ENCODE peak calls at places on chromosomes 3 and 15, in ten cellular contexts. T is aorta, Q is GM23248, S is keratinocyte, H is OCI-LY7, J is endodermal cell, A is GM12878, O is ovary, E is stomach, L is IMR-90. B is an unnamed sample. For H3K9me3, the result is how much of the 10 kb centered on the place peaks cover.

GRCh38 chr3:125337506-125337905 is 37.6 kb downstream of the ZNF148 start:
- DNase-seq in Q (no peak), A (no peak), S (no peak), T (no peak), J (no peak), H (no peak), L (no peak), E (no peak), O (no peak), B (no peak)

GRCh38 chr3:105938101-105938500 is 69.3 kb upstream of the CBLB start:
- DNase-seq in A (no peak), J (no peak), E (no peak), S (no peak), Q (peak), L (peak), T (no peak), O (no peak), H (no peak), B (no peak)

GRCh38 chr3:59327324-59327939 is 277.6 kb upstream of the CFAP20DC start:
- DNase-seq in Q (peak), T (no peak), L (peak), E (no peak), O (no peak), H (no peak), A (no peak), S (peak), J (peak), B (no peak)

GRCh38 chr3:172749201-172749965 is 1.1 kb upstream of the ECT2 start:
- DNase-seq in O (no peak), Q (peak), T (no peak), A (no peak), L (peak), H (no peak), S (no peak), E (peak), J (no peak), B (no peak)

GRCh38 chr3:75171632-75172230 is 492.4 kb upstream of the FRG2C start:
- DNase-seq in S (no peak), A (no peak), Q (peak), T (no peak), H (peak), E (no peak), O (no peak), L (peak), J (no peak), B (no peak)

GRCh38 chr15:83570756-83571155 is 83.2 kb upstream of the ADAMTSL3 start:
- DNase-seq in H (no peak), Q (no peak), A (no peak), O (no peak), S (no peak), E (no peak), J (no peak), L (no peak), T (no peak), B (no peak)

GRCh38 chr3:188812198-188812597 is 359.6 kb upstream of the TPRG1 start:
- DNase-seq in Q (no peak), S (no peak), T (no peak), H (no peak), L (peak), A (no peak), J (no peak), O (no peak), E (no peak), B (no peak)

GRCh38 chr3:75906555-75907112 is 121.3 kb upstream of the ZNF717 start:
- DNase-seq in L (peak), J (peak), O (no peak), T (peak), E (no peak), S (no peak), A (no peak), Q (peak), H (no peak), B (no peak)

GRCh38 chr3:41417574-41417973 is 218.3 kb downstream of the CTNNB1 start:
- DNase-seq in H (no peak), E (no peak), T (no peak), J (no peak), O (no peak), S (no peak), Q (no peak), A (no peak), L (no peak), B (no peak)

GRCh38 chr15:96349034-96349932 is 18.8 kb downstream of the NR2F2 start:
- DNase-seq in E (no peak), O (no peak), T (no peak), Q (no peak), J (no peak), A (no peak), H (no peak), L (no peak), S (no peak), B (no peak)

GRCh38 chr15:96345560-96346389 is 15.3 kb downstream of the NR2F2 start:
- DNase-seq in T (peak), O (peak), E (peak), L (peak), H (no peak), S (no peak), J (peak), A (no peak), Q (peak), B (no peak)

GRCh38 chr15:96346409-96346808 is 15.9 kb downstream of the NR2F2 start:
- DNase-seq in Q (no peak), S (no peak), E (no peak), L (no peak), H (no peak), T (no peak), A (no peak), J (no peak), O (no peak), B (no peak)

GRCh38 chr15:96348112-96349027 is 17.9 kb downstream of the NR2F2 start:
- DNase-seq in E (no peak), H (no peak), J (peak), A (no peak), O (no peak), L (no peak), T (no peak), S (no peak), Q (no peak), B (no peak)

GRCh38 chr15:96347181-96348111 is 16.9 kb downstream of the NR2F2 start:
- DNase-seq in J (peak), Q (no peak), H (no peak), A (no peak), L (no peak), E (no peak), T (peak), S (no peak), O (peak), B (no peak)
- H3K4me3 ChIP-seq in J (peak), Q (no peak), H (no peak), A (peak), L (peak), E (peak), T (no peak), S (no peak), O (peak), B (no peak)

GRCh38 chr15:25862087-25862468 is 1.0 kb downstream of the ATP10A start:
- DNase-seq in H (no peak), Q (peak), T (peak), S (no peak), A (no peak), J (peak), O (no peak), L (peak), E (no peak), B (no peak)

GRCh38 chr15:25860885-25861866 is 2.0 kb downstream of the ATP10A start:
- DNase-seq in T (peak), E (no peak), L (no peak), A (no peak), Q (peak), J (no peak), S (no peak), H (peak), O (no peak), B (no peak)

GRCh38 chr15:25858952-25859760 is 4.0 kb downstream of the ATP10A start:
- DNase-seq in S (no peak), H (no peak), Q (no peak), O (no peak), A (no peak), T (no peak), E (no peak), J (no peak), L (no peak), B (no peak)

GRCh38 chr15:25862469-25863066 is 559 bp downstream of the ATP10A start:
- DNase-seq in H (no peak), L (no peak), E (peak), T (peak), J (peak), A (no peak), Q (peak), S (no peak), O (no peak), B (no peak)

DNA sequence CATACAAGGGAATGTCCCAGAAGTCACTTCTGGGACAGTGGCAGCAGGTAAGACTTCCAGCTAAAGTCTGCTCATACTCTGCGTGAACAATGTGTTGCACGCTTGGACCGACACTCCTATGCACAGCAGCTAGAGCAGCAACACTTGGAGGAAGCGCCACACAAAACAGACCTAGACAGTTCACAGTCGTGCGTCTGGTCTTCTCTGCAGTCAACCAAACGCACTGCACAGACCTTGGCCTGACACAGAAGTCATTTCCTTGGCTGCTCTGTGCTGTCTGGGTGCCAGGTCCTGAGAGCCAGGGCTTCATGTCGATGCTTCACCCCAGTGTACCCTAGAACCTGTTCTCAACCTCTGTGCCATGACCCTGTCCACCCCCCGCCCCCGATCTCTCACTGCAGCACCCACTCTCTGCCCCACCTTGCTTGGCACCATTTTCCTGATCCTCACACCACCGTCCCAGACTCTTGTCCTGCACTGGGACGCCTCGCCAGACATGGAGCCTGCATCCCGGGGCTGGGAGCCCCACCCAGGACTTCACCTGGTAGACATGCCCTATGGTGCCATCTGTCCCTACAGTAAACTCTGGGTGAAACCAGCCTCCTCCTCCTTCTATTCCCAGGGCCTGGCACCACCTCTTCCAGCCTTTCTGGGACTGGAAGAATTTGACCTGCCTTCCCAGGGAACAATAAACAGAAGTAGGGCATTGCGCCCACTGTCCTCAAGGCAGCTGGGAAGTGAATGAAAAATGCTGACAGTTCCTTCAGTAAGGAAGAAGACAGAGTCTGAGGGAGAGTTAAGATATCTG is 3.1 kb downstream of the ATP10A start:
- DNase-seq in E (peak), J (no peak), A (no peak), T (peak), O (no peak), Q (peak), S (no peak), H (no peak), L (no peak), B (no peak)
- H3K27ac ChIP-seq in E (peak), J (no peak), A (no peak), T (peak), O (no peak), Q (peak), S (no peak), H (no peak), L (no peak), B (peak)

GRCh38 chr3:143975549-143976152 is 4.0 kb downstream of the DIPK2A start:
- DNase-seq in T (no peak), L (peak), S (no peak), O (no peak), J (no peak), Q (peak), H (peak), E (no peak), A (no peak), B (no peak)

GRCh38 chr3:143978263-143978631 is 6.6 kb downstream of the DIPK2A start:
- DNase-seq in H (no peak), A (no peak), T (no peak), J (no peak), L (no peak), O (no peak), E (no peak), Q (no peak), S (no peak), B (no peak)

GRCh38 chr3:143979813-143980212 is 8.2 kb downstream of the DIPK2A start:
- DNase-seq in O (no peak), A (no peak), S (no peak), E (no peak), J (no peak), H (no peak), T (no peak), Q (peak), L (peak), B (no peak)

GRCh38 chr3:143979041-143979440 is 7.4 kb downstream of the DIPK2A start:
- DNase-seq in J (no peak), E (no peak), H (no peak), T (no peak), O (no peak), L (no peak), A (no peak), S (no peak), Q (no peak), B (no peak)

DNA sequence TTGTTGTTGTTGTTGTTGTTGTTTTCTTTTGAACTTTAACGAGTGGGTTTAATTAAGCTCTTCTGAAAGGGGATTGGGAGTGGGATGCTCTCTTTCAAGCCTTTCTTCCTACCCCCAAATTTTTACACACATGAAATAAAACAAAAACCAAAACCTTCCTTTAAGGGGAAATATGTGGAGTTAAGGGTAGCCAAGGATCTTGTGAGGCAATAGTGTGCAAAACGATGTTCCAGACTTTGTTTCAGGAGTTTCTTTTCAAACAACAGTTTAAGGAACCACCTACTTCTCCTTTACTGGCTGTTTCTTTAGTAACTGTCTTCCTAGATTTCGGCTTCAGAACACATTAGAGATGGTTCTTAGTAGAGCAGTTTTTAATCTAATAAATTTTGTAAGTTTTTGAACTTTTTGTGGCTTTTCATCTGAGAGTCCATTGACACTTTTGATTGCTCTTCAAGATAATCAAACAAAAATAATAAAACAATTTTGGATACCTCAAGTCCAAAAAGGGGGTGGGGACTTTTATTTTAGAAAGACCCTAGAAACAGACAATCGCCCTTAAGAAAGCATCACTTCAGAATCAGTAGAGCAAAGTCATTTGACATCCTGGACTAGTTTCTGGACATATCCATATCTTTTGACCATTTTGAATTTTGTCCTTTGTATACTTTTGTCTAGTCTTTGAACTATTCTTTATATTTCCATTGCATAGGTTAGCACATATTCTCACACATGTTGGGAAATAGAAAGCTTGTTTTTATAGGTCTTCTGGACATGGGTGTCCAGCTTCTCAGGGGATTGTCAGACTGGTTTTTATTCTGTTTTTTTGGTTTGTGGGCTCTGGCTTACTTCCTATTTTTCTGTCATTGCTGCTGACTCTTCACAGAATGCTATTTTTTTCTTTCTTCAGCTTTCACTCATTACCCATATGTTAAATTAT is 6.0 kb downstream of the DIPK2A start:
- DNase-seq in H (no peak), L (peak), J (no peak), Q (peak), A (no peak), T (no peak), S (no peak), E (no peak), O (no peak), B (no peak)
- H3K9me3 ChIP-seq in H (under half), L (under half), J (under half), Q (under half), A (under half), T (under half), S (under half), E (under half), O (under half), B (under half)

GRCh38 chr3:62586356-62586755 is 213.0 kb upstream of the FEZF2 start:
- DNase-seq in A (no peak), H (no peak), Q (peak), S (no peak), E (no peak), J (no peak), O (no peak), L (peak), T (no peak), B (no peak)
- H3K4me3 ChIP-seq in A (no peak), H (no peak), Q (no peak), S (no peak), E (no peak), J (no peak), O (no peak), L (no peak), T (no peak), B (no peak)

GRCh38 chr15:32670624-32671022 is 29.1 kb downstream of the SCG5 start:
- DNase-seq in Q (peak), O (no peak), A (no peak), E (no peak), L (no peak), T (no peak), J (no peak), S (no peak), H (no peak), B (no peak)

GRCh38 chr15:32667321-32667720 is 25.8 kb downstream of the SCG5 start:
- DNase-seq in T (no peak), J (no peak), L (no peak), H (no peak), O (no peak), A (no peak), Q (no peak), E (no peak), S (no peak), B (no peak)

GRCh38 chr15:32668942-32669341 is 27.4 kb downstream of the SCG5 start:
- DNase-seq in T (no peak), Q (peak), A (no peak), H (no peak), S (no peak), J (peak), O (no peak), E (no peak), L (no peak), B (no peak)

GRCh38 chr15:32671339-32672325 is 30.1 kb downstream of the SCG5 start:
- DNase-seq in O (no peak), E (no peak), Q (peak), S (no peak), A (no peak), L (no peak), J (no peak), T (no peak), H (no peak), B (no peak)

DNA sequence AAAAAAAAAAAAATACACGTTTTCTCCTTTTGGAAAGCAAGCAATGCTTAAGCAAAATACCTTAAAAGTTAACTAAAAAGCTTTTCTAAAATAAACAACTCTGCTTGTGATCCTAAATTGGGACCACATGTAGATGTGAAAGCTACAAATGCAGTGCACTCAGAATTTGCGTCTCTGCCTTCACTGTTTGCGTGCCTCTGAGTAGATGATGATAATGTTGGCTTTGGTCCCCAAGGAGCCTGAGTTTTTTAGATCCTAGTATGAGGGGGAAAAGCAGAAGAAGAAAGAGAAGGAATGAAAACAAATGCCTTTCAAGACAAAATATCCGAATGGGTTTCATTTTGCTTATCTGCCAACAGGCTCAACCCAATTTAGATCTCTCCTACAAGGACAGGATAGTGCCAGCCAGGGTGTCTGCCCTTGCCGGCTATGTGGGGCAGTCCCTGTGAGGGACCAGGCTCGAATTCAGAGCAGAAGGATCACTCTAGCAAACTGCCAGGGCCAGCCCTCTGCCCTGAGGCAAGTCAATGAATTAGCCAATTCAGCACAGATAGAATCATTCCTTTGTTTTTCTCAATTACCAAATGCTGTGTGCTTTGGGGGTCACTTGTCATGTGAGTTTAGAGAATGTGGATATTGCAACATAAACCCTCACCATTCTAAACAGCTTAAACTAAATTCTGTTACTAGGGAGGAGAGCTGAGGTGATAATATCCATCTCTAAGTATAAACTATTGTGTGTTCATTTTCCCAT is 28.5 kb downstream of the SCG5 start:
- DNase-seq in T (no peak), A (no peak), J (no peak), S (no peak), Q (peak), E (no peak), H (no peak), L (peak), O (no peak), B (no peak)
- H3K27ac ChIP-seq in T (no peak), A (no peak), J (no peak), S (no peak), Q (peak), E (no peak), H (no peak), L (peak), O (no peak), B (no peak)

GRCh38 chr3:21013566-21013965 is 737.4 kb downstream of the ZNF385D start:
- DNase-seq in Q (no peak), A (no peak), T (no peak), J (no peak), L (no peak), E (no peak), S (no peak), O (no peak), H (no peak), B (no peak)
- H3K9me3 ChIP-seq in Q (under half), A (under half), T (under half), J (half or more), L (under half), E (under half), S (under half), O (under half), H (under half), B (under half)

GRCh38 chr15:39580117-39580629 is 706 bp upstream of the THBS1 start:
- DNase-seq in T (peak), A (no peak), E (peak), L (peak), Q (peak), O (peak), H (peak), J (peak), S (peak), B (peak)

GRCh38 chr15:39581501-39582285 is 814 bp downstream of the THBS1 start:
- DNase-seq in J (peak), T (peak), E (peak), O (peak), Q (peak), A (no peak), L (peak), H (no peak), S (peak), B (no peak)

GRCh38 chr15:39580630-39581500 is at the start of gene THBS1:
- DNase-seq in T (peak), S (peak), J (peak), H (no peak), O (peak), Q (peak), L (peak), A (no peak), E (peak), B (no peak)

GRCh38 chr15:39579487-39580116 is 1.3 kb upstream of the THBS1 start:
- DNase-seq in E (peak), H (no peak), T (peak), Q (peak), L (peak), O (peak), J (peak), A (no peak), S (peak), B (no peak)

DNA sequence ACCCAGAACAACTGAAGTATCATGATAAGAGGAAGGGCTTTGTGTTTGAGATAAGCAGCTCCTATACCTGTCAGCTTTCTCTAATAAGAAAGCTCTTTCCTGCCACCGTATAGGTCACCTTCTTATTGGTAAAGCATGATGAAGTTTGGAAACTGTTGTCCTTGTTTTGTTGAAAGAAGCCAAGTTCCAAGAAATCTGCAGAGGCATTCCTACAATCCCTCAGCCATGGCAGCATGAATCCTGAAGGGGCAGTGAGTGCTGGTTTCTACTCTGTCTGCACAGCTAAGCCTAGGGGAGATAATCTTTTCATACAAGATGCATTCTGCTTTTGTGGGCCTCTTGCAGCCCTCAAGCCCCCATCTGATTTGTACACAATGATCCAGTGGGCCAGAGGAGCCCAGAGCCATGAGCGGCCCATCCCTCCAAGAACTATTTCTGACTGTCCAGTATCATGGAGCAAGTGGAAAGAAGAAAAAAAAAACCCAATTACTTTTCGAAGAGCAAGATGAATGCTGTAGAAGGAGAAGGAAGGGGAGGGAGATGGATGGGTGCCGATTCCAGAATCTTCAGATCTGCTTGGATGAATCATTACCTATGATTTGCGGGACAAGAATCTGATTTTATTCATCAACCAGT is 1.9 kb upstream of the THBS1 start:
- DNase-seq in J (no peak), L (peak), S (no peak), Q (peak), H (no peak), T (no peak), E (no peak), O (no peak), A (no peak), B (no peak)
- H3K4me3 ChIP-seq in J (peak), L (peak), S (peak), Q (peak), H (no peak), T (no peak), E (no peak), O (peak), A (no peak), B (no peak)

B was measured in effector memory CD4-positive, alpha-beta T cell.